ENCODE peak calls at places on chromosomes 5 and 9, in four cellular contexts. U, N, E and P are unnamed samples.
A peak's percentile ranks its signal among the peaks of the same experiment; 100 is the strongest.

GRCh38 chr5:59684388-59685003 is 209.0 kb downstream of the PDE4D start:
- DNase-seq in U (no peak), N (peak; percentile 46), E (no peak), P (no peak)

GRCh38 chr5:174119386-174119785 is 73.9 kb downstream of the NSG2 start:
- DNase-seq in U (no peak), N (no peak), E (no peak), P (no peak)

GRCh38 chr5:173884402-173885053 is 3.6 kb upstream of the CPEB4 start:
- DNase-seq in U (no peak), N (no peak), E (no peak), P (no peak)

GRCh38 chr9:130680836-130681768 is 12.5 kb upstream of the EXOSC2 start:
- DNase-seq in U (peak; percentile 58), N (peak; percentile 90), E (peak; percentile 71), P (peak; percentile 93)

GRCh38 chr5:176400382-176401156 is 12.0 kb downstream of the HIGD2A start:
- DNase-seq in U (no peak), N (peak; percentile 52), E (no peak), P (no peak)

GRCh38 chr9:36946653-36947052 is 87.4 kb downstream of the PAX5 start:
- DNase-seq in U (no peak), N (peak; percentile 24), E (no peak), P (no peak)

GRCh38 chr9:109244179-109245132 is 76.4 kb downstream of the EPB41L4B start:
- DNase-seq in U (peak; percentile 46), N (peak; percentile 76), E (peak; percentile 84), P (peak; percentile 73)

GRCh38 chr5:180328296-180329137 is 24.6 kb downstream of the GFPT2 start:
- DNase-seq in U (peak; percentile 75), N (peak; percentile 53), E (peak; percentile 84), P (peak; percentile 71)

GRCh38 chr9:134163374-134164196 is 779 bp downstream of the RNU6ATAC start:
- DNase-seq in U (peak; percentile 64), N (peak; percentile 68), E (peak; percentile 77), P (peak; percentile 57)

GRCh38 chr5:135973323-135974018 is 18.7 kb upstream of the LECT2 start:
- DNase-seq in U (no peak), N (peak; percentile 74), E (no peak), P (peak; percentile 76)

GRCh38 chr5:9365501-9365900 is 180.4 kb downstream of the SEMA5A start:
- DNase-seq in U (no peak), N (no peak), E (no peak), P (no peak)

GRCh38 chr5:90119531-90119940 is 290.0 kb downstream of the CETN3 start:
- DNase-seq in U (no peak), N (peak; percentile 69), E (no peak), P (peak; percentile 13)

GRCh38 chr9:2285411-2285810 is 270.3 kb downstream of the SMARCA2 start:
- DNase-seq in U (no peak), N (peak; percentile 92), E (no peak), P (no peak)

GRCh38 chr9:28770226-28770625 is 1196.9 kb upstream of the C9orf72 start:
- DNase-seq in U (no peak), N (no peak), E (no peak), P (no peak)

GRCh38 chr9:127186799-127187198 is 64.4 kb upstream of the ANGPTL2 start:
- DNase-seq in U (no peak), N (no peak), E (no peak), P (no peak)

GRCh38 chr5:175386526-175386925 is 57.5 kb downstream of the DRD1 start:
- DNase-seq in U (no peak), N (no peak), E (no peak), P (no peak)

GRCh38 chr9:126373241-126373640 is 46.6 kb downstream of the MVB12B start:
- DNase-seq in U (no peak), N (peak; percentile 87), E (no peak), P (peak; percentile 34)

GRCh38 chr9:121954477-121955175 is 138.5 kb downstream of the TTLL11 start:
- DNase-seq in U (peak; percentile 82), N (no peak), E (peak; percentile 64), P (peak; percentile 38)

GRCh38 chr5:81949479-81949878 is 22.3 kb upstream of the ATG10 start:
- DNase-seq in U (no peak), N (no peak), E (no peak), P (no peak)